ENCODE peak calls at places on chromosomes 3 and 15, in four cellular contexts. Q is K562, L is A549, H is GM12878. Z is an unnamed sample.
A peak's percentile ranks its signal among the peaks of the same experiment; 100 is the strongest.

GRCh38 chr15:23035964-23036566 is 3.3 kb downstream of the TUBGCP5 start:
- DNase-seq in L (peak; percentile 81), H (no peak), Q (peak; percentile 80), Z (peak; percentile 62)

GRCh38 chr3:78844307-78844706 is 923.5 kb downstream of the ROBO1 start:
- DNase-seq in Q (no peak), L (no peak), H (no peak), Z (peak; percentile 97)

GRCh38 chr3:25532763-25533162 is 104.7 kb downstream of the RARB start:
- DNase-seq in H (no peak), L (peak; percentile 7), Q (peak; percentile 65), Z (peak; percentile 15)

GRCh38 chr3:23865595-23866396 is 51.0 kb downstream of the NKIRAS1 start:
- DNase-seq in Q (peak; percentile 20), L (no peak), H (peak; percentile 45), Z (peak; percentile 65)

GRCh38 chr3:65597225-65597951 is 441.3 kb downstream of the MAGI1 start:
- DNase-seq in H (no peak), Q (no peak), L (no peak), Z (no peak)

GRCh38 chr3:184135911-184136260 is 728 bp downstream of the EIF2B5 start:
- DNase-seq in L (no peak), H (no peak), Q (no peak), Z (no peak)

GRCh38 chr15:100879461-100880138 is at the start of gene ALDH1A3:
- DNase-seq in H (no peak), L (peak; percentile 89), Q (no peak), Z (no peak)

GRCh38 chr15:96783746-96784145 is 453.2 kb downstream of the NR2F2 start:
- DNase-seq in H (no peak), L (no peak), Q (no peak), Z (no peak)

GRCh38 chr15:50415752-50416404 is 8.3 kb upstream of the USP8 start:
- DNase-seq in H (no peak), L (no peak), Q (peak; percentile 25), Z (peak; percentile 43)

GRCh38 chr3:157088506-157089454 is 71.2 kb downstream of the CCNL1 start:
- DNase-seq in L (peak; percentile 97), Q (peak; percentile 94), H (peak; percentile 93), Z (peak; percentile 91)

GRCh38 chr3:188584958-188585689 is 431.2 kb downstream of the LPP start:
- DNase-seq in H (no peak), L (no peak), Q (no peak), Z (no peak)

GRCh38 chr3:77602722-77603121 is 562.8 kb downstream of the ROBO2 start:
- DNase-seq in Q (no peak), H (no peak), L (no peak), Z (no peak)

GRCh38 chr15:88187195-88187594 is 69.3 kb downstream of the NTRK3 start:
- DNase-seq in H (no peak), Q (no peak), L (peak; percentile 36), Z (no peak)

GRCh38 chr15:100766225-100767001 is 113.2 kb upstream of the ALDH1A3 start:
- DNase-seq in H (no peak), Q (no peak), L (no peak), Z (no peak)

GRCh38 chr3:149489060-149489690 is 14.7 kb downstream of the TM4SF4 start:
- DNase-seq in H (no peak), L (no peak), Q (peak; percentile 10), Z (no peak)

GRCh38 chr3:116440196-116440595 is 5.1 kb downstream of the LSAMP start:
- DNase-seq in Q (no peak), H (no peak), L (no peak), Z (no peak)

GRCh38 chr3:39428745-39429201 is 22.3 kb downstream of the RPSA start:
- DNase-seq in Q (no peak), L (no peak), H (no peak), Z (no peak)

DNA sequence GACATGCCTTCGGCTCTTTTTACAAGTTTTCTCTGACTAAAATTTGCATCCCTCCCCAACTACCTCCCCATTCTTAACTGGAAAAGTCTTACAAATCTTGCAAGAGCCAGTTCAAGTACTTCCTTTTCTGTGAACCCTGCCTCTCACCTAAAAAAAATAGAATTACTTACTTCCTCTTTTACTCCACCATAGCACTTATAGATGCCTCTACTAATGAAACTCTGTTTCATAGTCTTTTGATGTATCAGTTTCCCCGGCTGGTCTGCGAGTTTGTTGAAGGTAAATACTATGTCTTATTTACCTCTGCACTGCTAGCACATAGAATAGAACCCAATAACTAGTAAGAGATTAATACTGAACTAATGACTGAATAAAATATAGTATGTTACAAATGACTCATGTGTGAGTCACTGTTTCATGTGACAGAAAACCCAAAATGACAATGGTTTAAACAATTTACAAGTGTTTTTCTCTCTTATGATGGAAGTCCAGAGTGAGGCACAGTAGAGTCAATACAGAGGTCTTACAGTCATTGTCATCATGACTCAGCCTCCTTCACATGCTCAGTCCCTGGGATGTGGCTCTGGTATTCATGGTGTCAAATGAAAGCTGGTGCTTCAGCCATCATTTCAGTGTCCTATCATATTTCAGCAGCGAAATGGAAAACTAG is 393.5 kb downstream of the RSL24D1 start:
- DNase-seq in H (peak; percentile 19), L (peak; percentile 0), Q (no peak), Z (no peak)
- TF ChIP-seq MAX in H (no peak), L (no peak), Q (no peak), Z (no peak)

DNA sequence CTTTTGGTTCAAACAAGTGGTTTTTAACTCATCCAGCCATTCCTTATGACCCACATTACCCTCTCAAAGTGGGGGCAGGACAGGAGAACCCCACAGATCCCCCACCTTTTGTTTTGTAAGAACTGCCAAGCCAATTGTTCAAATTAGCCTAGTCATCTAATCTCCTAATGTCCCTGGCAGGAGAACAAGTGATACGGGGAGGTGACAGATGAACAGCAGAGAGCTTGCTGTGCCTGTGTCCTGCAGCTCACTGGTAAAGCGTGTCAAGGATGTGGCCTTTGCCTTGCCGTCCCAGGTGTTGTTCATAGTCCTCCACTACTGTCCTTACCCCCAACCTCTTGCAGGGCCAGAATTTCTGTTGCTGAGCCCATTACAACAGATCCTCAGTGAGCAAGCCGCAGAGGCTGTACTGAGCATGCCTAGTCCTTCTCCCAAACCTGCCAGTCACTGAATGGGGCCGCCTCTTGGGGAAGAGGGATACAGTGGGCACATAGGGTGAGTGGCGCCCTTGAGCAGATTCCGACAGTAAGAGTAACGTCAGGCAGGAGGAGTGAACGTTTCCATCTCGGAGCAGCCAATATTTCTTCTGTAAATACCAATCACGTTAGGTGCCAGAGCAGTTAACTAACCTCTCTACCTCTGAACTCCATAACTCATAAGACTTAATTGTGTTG is 87.3 kb downstream of the ITPR1 start:
- DNase-seq in H (no peak), Q (no peak), L (no peak), Z (no peak)
- TF ChIP-seq JUNB in H (no peak), Q (no peak), L (no peak), Z (no peak)

DNA sequence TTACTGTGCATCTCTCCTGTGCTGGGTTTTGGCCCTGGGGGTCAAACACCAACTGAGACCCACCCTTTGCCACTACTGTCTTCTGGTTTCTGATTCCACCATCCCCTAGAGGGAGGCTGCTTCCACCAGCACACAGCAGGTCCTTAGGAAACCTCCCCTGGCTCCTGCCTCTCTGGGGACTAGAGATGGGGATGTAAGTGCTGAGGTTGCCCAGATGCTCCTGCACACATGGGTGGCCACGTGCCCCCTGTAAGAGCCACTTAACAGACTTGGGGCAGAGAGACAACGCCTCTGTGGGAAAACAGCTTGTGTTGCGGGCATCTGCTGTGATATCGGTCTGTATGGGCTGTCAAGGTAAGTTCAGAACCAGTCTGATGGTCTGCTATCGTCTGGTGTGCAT is 83.4 kb downstream of the ATP2B2 start:
- DNase-seq in Q (no peak), H (no peak), L (no peak), Z (no peak)
- TF ChIP-seq MAX in Q (no peak), H (no peak), L (no peak), Z (no peak)

DNA sequence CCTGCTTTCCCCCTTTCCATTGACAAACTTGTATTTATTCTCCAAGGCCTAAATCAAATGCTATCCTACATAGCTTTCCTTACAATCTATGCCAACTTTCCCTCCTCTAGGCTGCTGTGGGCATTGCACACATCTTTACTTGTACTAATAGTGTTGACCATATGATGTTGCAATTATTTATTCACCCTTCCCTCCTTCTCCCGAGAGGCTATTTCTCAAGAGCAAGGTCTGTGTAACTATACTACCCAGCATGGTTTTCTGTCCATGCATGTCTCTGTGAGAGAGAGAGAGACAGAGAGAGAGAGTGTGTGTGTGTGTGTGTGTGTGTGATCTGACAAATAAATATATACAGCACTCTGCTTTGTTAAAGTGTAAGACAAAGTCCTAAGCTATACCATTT is 63.8 kb downstream of the GTPBP8 start:
- DNase-seq in L (no peak), Q (no peak), H (no peak), Z (no peak)
- TF ChIP-seq JUNB in L (peak; percentile 45), Q (no peak), H (no peak), Z (no peak)

GRCh38 chr3:186640929-186641328 is 730 bp downstream of the FETUB start:
- DNase-seq in H (no peak), Q (no peak), L (no peak), Z (no peak)
- TF ChIP-seq MAX in H (no peak), Q (no peak), L (no peak), Z (no peak)

DNA sequence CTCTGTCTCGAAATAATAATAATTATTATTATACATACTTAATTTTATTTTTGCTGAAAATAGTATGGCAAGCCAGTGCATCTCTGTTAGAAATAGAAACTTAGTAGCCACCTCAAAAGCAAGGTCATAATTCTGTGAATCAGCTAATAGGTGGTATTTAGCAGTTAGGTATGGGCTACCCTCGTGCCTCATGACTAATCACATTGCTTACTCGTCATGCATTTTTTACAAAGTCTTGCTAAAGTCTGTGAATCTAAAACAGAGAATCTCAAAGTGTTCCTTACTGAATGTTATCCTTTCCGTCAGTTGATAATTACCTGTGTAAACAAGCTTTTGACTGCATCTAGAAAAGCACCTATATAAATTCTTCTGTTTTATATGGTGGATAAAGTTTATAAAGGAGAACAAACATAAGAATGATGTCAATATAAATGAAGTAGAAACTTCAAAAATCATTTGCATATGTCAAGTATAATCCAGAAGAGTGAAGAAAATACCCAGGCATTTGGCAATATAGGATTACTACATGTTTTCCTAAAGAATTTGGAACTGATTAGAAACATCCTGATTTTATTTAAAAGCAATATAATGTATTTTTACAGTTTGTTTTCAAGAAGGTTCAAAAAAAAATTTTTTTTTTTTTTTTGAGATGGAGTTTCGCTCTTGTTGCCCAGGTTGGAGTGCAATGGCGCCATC is 6.2 kb downstream of the PPARG start:
- DNase-seq in H (no peak), L (peak; percentile 49), Q (no peak), Z (no peak)
- TF ChIP-seq JUNB in H (no peak), L (peak; percentile 53), Q (no peak), Z (no peak)

Z was measured in HepG2.